ENCODE peak calls at places on chromosome 4, in ten cellular contexts. P is stomach, M is HepG2, T is sigmoid colon, I is GM12892, C is suprapubic skin, J is breast epithelium, Z is esophagus muscularis mucosa, G is transverse colon, X is endothelial cell of umbilical vein. L is an unnamed sample.

GRCh38 chr4:150578745-150579470 is 3.0 kb upstream of the MAB21L2 start:
- DNase-seq in T (peak; percentile 85), P (no peak), I (no peak), M (no peak), J (no peak), G (no peak), Z (no peak), C (no peak), X (no peak), L (no peak)

GRCh38 chr4:80454040-80454439 is 118.5 kb downstream of the CFAP299 start:
- DNase-seq in P (no peak), M (no peak), C (no peak), J (no peak), X (no peak), Z (no peak), T (no peak), I (no peak), G (no peak), L (no peak)

GRCh38 chr4:93813092-93813491 is 15.5 kb upstream of the ATOH1 start:
- DNase-seq in X (no peak), Z (no peak), I (no peak), T (no peak), C (no peak), J (no peak), G (no peak), M (no peak), P (no peak), L (no peak)

GRCh38 chr4:128162434-128162833 is 101.3 kb downstream of the LARP1B start:
- DNase-seq in P (no peak), J (no peak), Z (no peak), C (no peak), G (no peak), X (peak; percentile 79), I (no peak), T (no peak), M (no peak), L (no peak)

GRCh38 chr4:3315566-3315965 is 22.7 kb downstream of the RGS12 start:
- DNase-seq in G (no peak), X (no peak), C (no peak), Z (no peak), I (no peak), P (peak; percentile 5), T (no peak), M (no peak), J (no peak), L (no peak)

GRCh38 chr4:145001635-145002034 is 96.4 kb downstream of the ANAPC10 start:
- DNase-seq in P (no peak), C (no peak), M (no peak), J (no peak), T (no peak), Z (no peak), G (no peak), X (peak; percentile 15), I (no peak), L (no peak)

GRCh38 chr4:158129649-158130048 is 43.2 kb downstream of the GASK1B start:
- DNase-seq in X (no peak), Z (no peak), C (no peak), I (no peak), P (no peak), J (no peak), M (no peak), T (no peak), G (no peak), L (no peak)

GRCh38 chr4:170875868-170876267 is 786.1 kb upstream of the AADAT start:
- DNase-seq in P (no peak), J (no peak), X (no peak), Z (no peak), C (no peak), I (no peak), G (no peak), M (peak; percentile 8), T (no peak), L (no peak)

GRCh38 chr4:82784615-82785247 is 13.9 kb downstream of the SCD5 start:
- DNase-seq in X (peak; percentile 80), I (no peak), M (no peak), G (no peak), J (no peak), C (no peak), T (no peak), P (no peak), Z (peak; percentile 74), L (no peak)

GRCh38 chr4:82787342-82787741 is 11.3 kb downstream of the SCD5 start:
- DNase-seq in Z (no peak), G (no peak), J (no peak), T (no peak), I (no peak), C (no peak), P (no peak), X (no peak), M (no peak), L (no peak)

GRCh38 chr4:82785248-82786003 is 13.2 kb downstream of the SCD5 start:
- DNase-seq in I (no peak), C (no peak), Z (no peak), X (peak; percentile 98), J (no peak), P (no peak), M (peak; percentile 14), G (no peak), T (no peak), L (no peak)

GRCh38 chr4:82786794-82787193 is 11.8 kb downstream of the SCD5 start:
- DNase-seq in P (no peak), I (no peak), T (no peak), X (peak; percentile 91), J (no peak), G (no peak), M (no peak), Z (no peak), C (no peak), L (no peak)

GRCh38 chr4:82786004-82786400 is 12.6 kb downstream of the SCD5 start:
- DNase-seq in T (no peak), C (no peak), X (no peak), G (no peak), P (no peak), Z (no peak), J (no peak), M (no peak), I (no peak), L (no peak)
- TF ChIP-seq POLR2AphosphoS5 in T (no peak), C (no peak), X (no peak), G (no peak), P (no peak), Z (no peak), J (no peak), M (no peak), I (no peak), L (no peak)

GRCh38 chr4:185399466-185399865 is 2.8 kb downstream of the ANKRD37 start:
- DNase-seq in C (no peak), Z (no peak), X (peak; percentile 93), T (no peak), G (peak; percentile 48), J (no peak), P (no peak), M (no peak), I (no peak), L (no peak)
- TF ChIP-seq POLR2A in C (no peak), Z (no peak), X (no peak), T (no peak), G (peak; percentile 11), J (no peak), P (no peak), M (no peak), I (no peak), L (no peak)

GRCh38 chr4:95537181-95537580 is 11.6 kb downstream of the UNC5C start:
- DNase-seq in T (no peak), C (no peak), I (no peak), X (no peak), G (no peak), P (no peak), M (no peak), Z (no peak), J (no peak), L (no peak)

GRCh38 chr4:95540227-95540626 is 8.5 kb downstream of the UNC5C start:
- DNase-seq in X (no peak), P (no peak), C (no peak), G (no peak), J (no peak), Z (no peak), M (no peak), I (no peak), T (no peak), L (no peak)

GRCh38 chr4:95539056-95539455 is 9.7 kb downstream of the UNC5C start:
- DNase-seq in T (no peak), X (no peak), P (no peak), M (no peak), Z (no peak), C (no peak), G (no peak), J (no peak), I (no peak), L (no peak)

GRCh38 chr4:95536650-95537049 is 12.1 kb downstream of the UNC5C start:
- DNase-seq in J (no peak), T (no peak), X (no peak), P (no peak), Z (no peak), I (no peak), C (no peak), M (no peak), G (no peak), L (no peak)

DNA sequence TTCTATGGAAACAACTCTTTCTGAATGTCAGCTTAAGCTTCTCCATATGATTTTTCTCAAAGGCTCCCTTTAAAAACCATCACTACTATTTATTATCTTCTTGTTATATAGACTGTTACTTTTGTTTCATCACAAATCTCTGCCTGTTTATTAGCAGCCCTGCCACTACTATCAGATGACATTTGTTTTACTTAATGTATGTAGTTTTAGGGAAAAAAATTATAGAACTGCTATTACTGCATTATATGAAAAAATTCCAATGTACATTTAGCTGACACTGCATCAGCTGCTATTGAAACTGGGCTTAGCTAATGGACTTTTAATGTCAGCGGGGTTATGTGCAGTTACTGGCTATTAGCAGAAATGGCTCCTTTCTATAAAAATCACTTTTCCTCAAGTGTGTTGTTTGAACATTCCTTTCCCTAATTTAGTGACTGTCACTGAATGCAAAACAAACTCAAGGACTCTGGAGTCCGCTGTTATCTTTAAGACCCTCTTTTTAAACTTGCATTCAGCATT is 10.7 kb downstream of the UNC5C start:
- DNase-seq in I (no peak), P (no peak), M (no peak), G (no peak), X (no peak), J (no peak), T (no peak), C (no peak), Z (no peak), L (no peak)
- TF ChIP-seq POLR2AphosphoS5 in I (no peak), P (no peak), M (no peak), G (no peak), X (no peak), J (no peak), T (no peak), C (no peak), Z (no peak), L (no peak)

GRCh38 chr4:38320833-38321232 is 343.2 kb upstream of the KLF3 start:
- DNase-seq in P (no peak), M (no peak), T (no peak), Z (no peak), I (no peak), C (no peak), G (no peak), J (no peak), X (no peak), L (no peak)

GRCh38 chr4:38319456-38320348 is 344.3 kb upstream of the KLF3 start:
- DNase-seq in Z (peak; percentile 99), P (peak; percentile 96), T (peak; percentile 97), G (peak; percentile 98), J (peak; percentile 87), I (peak; percentile 72), C (peak; percentile 97), X (peak; percentile 89), M (peak; percentile 75), L (peak; percentile 65)

GRCh38 chr4:38320349-38320707 is 343.7 kb upstream of the KLF3 start:
- DNase-seq in P (no peak), T (no peak), G (no peak), Z (no peak), J (no peak), M (no peak), I (no peak), X (no peak), C (no peak), L (no peak)

GRCh38 chr4:38317238-38317637 is 346.8 kb upstream of the KLF3 start:
- DNase-seq in P (no peak), M (no peak), Z (no peak), G (no peak), I (no peak), C (no peak), T (no peak), J (no peak), X (no peak), L (no peak)

DNA sequence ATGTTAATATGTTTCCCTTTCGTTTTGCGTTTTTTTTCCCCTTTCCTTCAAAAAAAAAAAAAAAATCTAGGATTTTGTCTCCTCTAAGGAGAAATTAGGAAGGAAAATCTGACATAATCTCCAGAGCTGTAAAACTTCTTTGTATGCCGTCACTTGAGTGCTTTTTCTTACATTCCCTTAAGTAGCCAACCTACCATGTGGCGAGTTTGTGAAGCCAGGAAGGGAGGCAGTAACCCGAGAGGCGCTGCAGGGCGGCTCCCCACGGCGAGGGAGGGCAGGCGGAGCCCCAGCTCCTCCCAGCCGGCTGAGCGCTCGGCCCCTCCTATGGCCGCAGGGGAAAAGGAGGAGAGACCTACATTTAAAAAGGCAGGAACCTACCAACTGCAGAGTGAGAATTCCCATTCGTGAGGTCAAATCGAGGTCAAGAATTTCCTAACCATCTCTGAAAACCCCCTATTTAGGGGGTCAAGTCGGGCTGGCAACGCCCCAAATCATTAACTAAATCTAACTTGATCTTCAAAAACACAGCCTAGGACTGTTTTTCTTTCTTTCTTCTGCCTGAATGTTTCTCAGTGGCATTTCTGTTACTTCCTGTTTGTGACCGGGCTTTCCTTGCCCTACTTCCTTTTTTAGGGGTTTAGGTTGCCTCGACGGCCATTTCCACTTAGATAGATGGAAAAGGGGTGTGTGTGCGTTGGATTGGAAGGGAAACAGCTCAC is 345.1 kb upstream of the KLF3 start:
- DNase-seq in P (peak; percentile 89), J (peak; percentile 85), M (peak; percentile 52), I (peak; percentile 78), C (peak; percentile 95), Z (peak; percentile 97), X (peak; percentile 88), T (peak; percentile 96), G (peak; percentile 93), L (peak; percentile 70)
- TF ChIP-seq POLR2A in P (no peak), J (no peak), M (no peak), I (peak; percentile 61), C (no peak), Z (no peak), X (no peak), T (no peak), G (peak; percentile 54), L (peak; percentile 47)

L was measured in GM12891.